ENCODE peak calls at places on chromosomes 12 and 14, in eight cellular contexts. One of them, this sample, is unnamed.
A peak's percentile ranks its signal among the peaks of the same experiment; 100 is the strongest.

GRCh38 chr12:110107369-110108281 is 16.5 kb upstream of the IFT81 start:
- DNase-seq in progenitor cell of endocrine pancreas: no peak
- DNase-seq in GM12864: no peak
- DNase-seq in GM06990: no peak
- DNase-seq in dorsolateral prefrontal cortex: no peak
- DNase-seq in testis: peak; percentile 34
- DNase-seq in endothelial cell: no peak
- DNase-seq in astrocyte of the spinal cord: peak; percentile 93
- DNase-seq in this sample: no peak

GRCh38 chr12:8644345-8645248 is 18.0 kb downstream of the MFAP5 start:
- DNase-seq in testis: no peak
- DNase-seq in dorsolateral prefrontal cortex: no peak
- DNase-seq in progenitor cell of endocrine pancreas: no peak
- DNase-seq in GM06990: peak; percentile 75
- DNase-seq in astrocyte of the spinal cord: no peak
- DNase-seq in endothelial cell: no peak
- DNase-seq in GM12864: peak; percentile 80
- DNase-seq in this sample: no peak

GRCh38 chr14:61178226-61179060 is 102.7 kb downstream of the TMEM30B start:
- DNase-seq in GM06990: peak; percentile 7
- DNase-seq in endothelial cell: no peak
- DNase-seq in astrocyte of the spinal cord: peak; percentile 98
- DNase-seq in dorsolateral prefrontal cortex: no peak
- DNase-seq in testis: no peak
- DNase-seq in GM12864: no peak
- DNase-seq in progenitor cell of endocrine pancreas: no peak
- DNase-seq in this sample: no peak

GRCh38 chr12:49296034-49296835 is 1.3 kb downstream of the PRPH start:
- DNase-seq in endothelial cell: peak; percentile 59
- DNase-seq in testis: peak; percentile 64
- DNase-seq in GM06990: peak; percentile 62
- DNase-seq in GM12864: no peak
- DNase-seq in progenitor cell of endocrine pancreas: peak; percentile 57
- DNase-seq in astrocyte of the spinal cord: no peak
- DNase-seq in dorsolateral prefrontal cortex: no peak
- DNase-seq in this sample: peak; percentile 58

GRCh38 chr12:91382081-91382543 is 199.5 kb upstream of the DCN start:
- DNase-seq in dorsolateral prefrontal cortex: peak; percentile 93
- DNase-seq in GM06990: peak; percentile 50
- DNase-seq in endothelial cell: peak; percentile 90
- DNase-seq in astrocyte of the spinal cord: peak; percentile 86
- DNase-seq in GM12864: peak; percentile 48
- DNase-seq in progenitor cell of endocrine pancreas: peak; percentile 84
- DNase-seq in testis: peak; percentile 94
- DNase-seq in this sample: peak; percentile 63

GRCh38 chr14:58540693-58541092 is 97.1 kb upstream of the DACT1 start:
- DNase-seq in endothelial cell: no peak
- DNase-seq in dorsolateral prefrontal cortex: no peak
- DNase-seq in progenitor cell of endocrine pancreas: no peak
- DNase-seq in GM06990: no peak
- DNase-seq in GM12864: no peak
- DNase-seq in astrocyte of the spinal cord: no peak
- DNase-seq in testis: no peak
- DNase-seq in this sample: no peak

GRCh38 chr12:124007810-124008570 is 35.0 kb downstream of the ZNF664 start:
- DNase-seq in GM06990: no peak
- DNase-seq in progenitor cell of endocrine pancreas: no peak
- DNase-seq in astrocyte of the spinal cord: no peak
- DNase-seq in endothelial cell: no peak
- DNase-seq in dorsolateral prefrontal cortex: no peak
- DNase-seq in testis: no peak
- DNase-seq in GM12864: no peak
- DNase-seq in this sample: no peak

GRCh38 chr12:48296586-48297396 is 53.9 kb downstream of the ZNF641 start:
- DNase-seq in testis: peak; percentile 94
- DNase-seq in GM12864: no peak
- DNase-seq in dorsolateral prefrontal cortex: peak; percentile 67
- DNase-seq in progenitor cell of endocrine pancreas: peak; percentile 43
- DNase-seq in endothelial cell: peak; percentile 56
- DNase-seq in astrocyte of the spinal cord: peak; percentile 79
- DNase-seq in GM06990: peak; percentile 13
- DNase-seq in this sample: no peak

GRCh38 chr12:117054279-117054678 is 44.9 kb downstream of the TESC start:
- DNase-seq in dorsolateral prefrontal cortex: no peak
- DNase-seq in testis: no peak
- DNase-seq in GM12864: no peak
- DNase-seq in astrocyte of the spinal cord: no peak
- DNase-seq in progenitor cell of endocrine pancreas: no peak
- DNase-seq in GM06990: no peak
- DNase-seq in endothelial cell: no peak
- DNase-seq in this sample: no peak

GRCh38 chr12:52715416-52715815 is 12.1 kb upstream of the KRT77 start:
- DNase-seq in endothelial cell: peak; percentile 31
- DNase-seq in dorsolateral prefrontal cortex: no peak
- DNase-seq in testis: no peak
- DNase-seq in GM06990: no peak
- DNase-seq in progenitor cell of endocrine pancreas: peak; percentile 41
- DNase-seq in astrocyte of the spinal cord: no peak
- DNase-seq in GM12864: no peak
- DNase-seq in this sample: no peak

GRCh38 chr12:100473716-100474150 is at the start of gene NR1H4:
- DNase-seq in astrocyte of the spinal cord: peak; percentile 13
- DNase-seq in testis: peak; percentile 67
- DNase-seq in progenitor cell of endocrine pancreas: no peak
- DNase-seq in dorsolateral prefrontal cortex: no peak
- DNase-seq in GM06990: no peak
- DNase-seq in endothelial cell: no peak
- DNase-seq in GM12864: no peak
- DNase-seq in this sample: no peak

GRCh38 chr14:49893309-49894213 is 679 bp downstream of the ARF6 start:
- DNase-seq in dorsolateral prefrontal cortex: no peak
- DNase-seq in endothelial cell: peak; percentile 57
- DNase-seq in progenitor cell of endocrine pancreas: peak; percentile 46
- DNase-seq in astrocyte of the spinal cord: no peak
- DNase-seq in testis: peak; percentile 46
- DNase-seq in GM12864: peak; percentile 51
- DNase-seq in GM06990: peak; percentile 84
- DNase-seq in this sample: peak; percentile 68

GRCh38 chr12:7588703-7589329 is 76.9 kb downstream of the APOBEC1 start:
- DNase-seq in endothelial cell: peak; percentile 20
- DNase-seq in astrocyte of the spinal cord: peak; percentile 27
- DNase-seq in progenitor cell of endocrine pancreas: no peak
- DNase-seq in testis: peak; percentile 86
- DNase-seq in GM12864: peak; percentile 15
- DNase-seq in dorsolateral prefrontal cortex: no peak
- DNase-seq in GM06990: no peak
- DNase-seq in this sample: no peak

DNA sequence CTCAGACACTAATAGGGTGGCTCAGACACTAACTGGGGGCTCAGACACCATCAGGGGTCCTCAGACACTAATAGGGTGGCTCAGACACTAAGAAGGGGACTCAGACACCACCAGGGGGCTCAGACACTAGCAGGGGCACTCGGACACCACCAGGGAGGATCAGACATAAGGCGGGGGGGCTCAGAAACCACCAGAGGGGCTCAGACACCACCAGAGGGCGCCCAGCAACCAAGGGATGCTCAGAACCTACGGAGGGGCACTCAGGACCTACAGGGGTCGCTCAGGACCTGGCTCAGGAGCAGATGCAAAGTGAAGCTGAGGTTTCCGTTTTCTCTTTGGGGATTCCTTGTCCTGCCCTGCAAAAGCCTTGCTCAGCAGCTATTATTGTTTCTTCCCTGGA is 448.5 kb downstream of the TMEM121 start:
- DNase-seq in testis: peak; percentile 19
- DNase-seq in dorsolateral prefrontal cortex: no peak
- DNase-seq in endothelial cell: no peak
- DNase-seq in astrocyte of the spinal cord: no peak
- DNase-seq in GM06990: no peak
- DNase-seq in progenitor cell of endocrine pancreas: no peak
- DNase-seq in GM12864: no peak
- DNase-seq in this sample: no peak
- TF ChIP-seq CTCF in testis: no peak
- TF ChIP-seq CTCF in dorsolateral prefrontal cortex: no peak
- TF ChIP-seq CTCF in endothelial cell: no peak
- TF ChIP-seq CTCF in astrocyte of the spinal cord: no peak
- TF ChIP-seq CTCF in GM06990: peak; percentile 60
- TF ChIP-seq CTCF in progenitor cell of endocrine pancreas: no peak
- TF ChIP-seq CTCF in GM12864: peak; percentile 53
- TF ChIP-seq CTCF in this sample: no peak

GRCh38 chr14:53327716-53328115 is 174.6 kb upstream of the DDHD1 start:
- DNase-seq in astrocyte of the spinal cord: peak; percentile 67
- DNase-seq in progenitor cell of endocrine pancreas: no peak
- DNase-seq in GM06990: no peak
- DNase-seq in endothelial cell: no peak
- DNase-seq in testis: no peak
- DNase-seq in dorsolateral prefrontal cortex: no peak
- DNase-seq in GM12864: no peak
- DNase-seq in this sample: no peak

GRCh38 chr14:53330441-53330840 is 177.3 kb upstream of the DDHD1 start:
- DNase-seq in testis: no peak
- DNase-seq in dorsolateral prefrontal cortex: no peak
- DNase-seq in astrocyte of the spinal cord: no peak
- DNase-seq in GM06990: no peak
- DNase-seq in endothelial cell: no peak
- DNase-seq in GM12864: no peak
- DNase-seq in progenitor cell of endocrine pancreas: no peak
- DNase-seq in this sample: no peak

GRCh38 chr14:53331247-53331646 is 178.1 kb upstream of the DDHD1 start:
- DNase-seq in GM12864: no peak
- DNase-seq in astrocyte of the spinal cord: peak; percentile 73
- DNase-seq in testis: no peak
- DNase-seq in progenitor cell of endocrine pancreas: no peak
- DNase-seq in dorsolateral prefrontal cortex: no peak
- DNase-seq in endothelial cell: no peak
- DNase-seq in GM06990: no peak
- DNase-seq in this sample: no peak

DNA sequence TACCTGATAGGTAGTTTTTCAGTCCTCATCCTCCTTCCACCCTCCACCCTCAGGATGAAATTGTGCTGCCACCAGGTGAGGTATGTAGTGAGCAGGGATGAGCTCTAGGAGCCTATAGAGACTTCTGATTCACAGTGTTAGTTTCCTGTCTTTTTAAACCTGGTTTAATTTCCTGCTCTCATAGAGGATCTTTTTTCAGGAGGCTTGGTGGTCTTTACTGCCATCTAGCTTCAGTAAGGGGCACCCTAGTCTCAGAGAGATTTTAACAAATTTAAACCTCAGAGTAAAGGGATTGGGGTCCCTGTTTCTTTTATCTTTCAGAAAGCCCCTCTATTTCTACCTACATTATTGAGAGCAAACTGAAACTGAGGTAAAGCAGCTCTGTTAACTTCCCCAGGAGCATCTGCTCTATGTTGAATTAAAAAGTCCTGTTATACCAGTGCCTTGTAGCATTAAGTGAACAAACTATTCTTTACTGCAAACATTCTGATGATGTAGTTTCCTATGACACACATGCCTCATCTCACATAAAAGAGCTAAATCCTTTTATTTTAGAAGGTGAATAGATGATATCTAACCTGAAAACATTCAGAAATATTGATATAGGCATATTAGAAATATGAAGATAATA is 172.2 kb upstream of the DDHD1 start:
- DNase-seq in endothelial cell: no peak
- DNase-seq in GM12864: no peak
- DNase-seq in progenitor cell of endocrine pancreas: no peak
- DNase-seq in dorsolateral prefrontal cortex: no peak
- DNase-seq in testis: no peak
- DNase-seq in GM06990: no peak
- DNase-seq in astrocyte of the spinal cord: no peak
- DNase-seq in this sample: no peak
- TF ChIP-seq CTCF in endothelial cell: peak; percentile 25
- TF ChIP-seq CTCF in GM12864: peak; percentile 25
- TF ChIP-seq CTCF in progenitor cell of endocrine pancreas: peak; percentile 44
- TF ChIP-seq CTCF in dorsolateral prefrontal cortex: peak; percentile 72
- TF ChIP-seq CTCF in testis: no peak
- TF ChIP-seq CTCF in GM06990: peak; percentile 39
- TF ChIP-seq CTCF in astrocyte of the spinal cord: peak; percentile 59
- TF ChIP-seq CTCF in this sample: no peak

DNA sequence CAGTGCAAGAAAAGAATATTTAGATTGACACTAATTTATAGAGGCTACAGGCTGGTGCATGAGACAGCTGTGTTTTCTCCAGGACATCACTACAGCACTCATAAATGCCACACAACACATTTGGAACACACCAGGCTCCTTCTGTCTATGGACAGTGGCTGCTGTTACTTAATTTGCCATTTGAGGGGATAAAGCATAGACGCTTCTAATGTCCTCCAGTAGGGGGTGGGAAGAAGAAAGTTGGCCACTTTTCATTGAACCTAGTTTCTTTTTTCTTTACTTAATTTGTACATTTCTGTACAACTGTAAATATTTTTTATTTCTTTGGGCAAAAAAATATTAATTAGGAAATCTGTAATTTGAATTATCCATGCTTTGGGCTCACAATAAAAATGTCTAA is 12.4 kb upstream of the RTN1 start:
- DNase-seq in progenitor cell of endocrine pancreas: no peak
- DNase-seq in dorsolateral prefrontal cortex: no peak
- DNase-seq in astrocyte of the spinal cord: no peak
- DNase-seq in endothelial cell: no peak
- DNase-seq in testis: no peak
- DNase-seq in GM12864: no peak
- DNase-seq in GM06990: no peak
- DNase-seq in this sample: no peak
- TF ChIP-seq CTCF in progenitor cell of endocrine pancreas: peak; percentile 62
- TF ChIP-seq CTCF in dorsolateral prefrontal cortex: no peak
- TF ChIP-seq CTCF in astrocyte of the spinal cord: peak; percentile 53
- TF ChIP-seq CTCF in endothelial cell: peak; percentile 68
- TF ChIP-seq CTCF in testis: peak; percentile 10
- TF ChIP-seq CTCF in GM12864: peak; percentile 44
- TF ChIP-seq CTCF in GM06990: peak; percentile 58
- TF ChIP-seq CTCF in this sample: no peak

GRCh38 chr14:77469539-77469938 is 11.6 kb downstream of the AHSA1 start:
- DNase-seq in GM12864: no peak
- DNase-seq in GM06990: no peak
- DNase-seq in astrocyte of the spinal cord: no peak
- DNase-seq in dorsolateral prefrontal cortex: no peak
- DNase-seq in progenitor cell of endocrine pancreas: no peak
- DNase-seq in endothelial cell: no peak
- DNase-seq in testis: no peak
- DNase-seq in this sample: no peak

GRCh38 chr14:77470192-77470870 is 12.4 kb downstream of the AHSA1 start:
- DNase-seq in astrocyte of the spinal cord: no peak
- DNase-seq in GM12864: no peak
- DNase-seq in GM06990: no peak
- DNase-seq in dorsolateral prefrontal cortex: no peak
- DNase-seq in endothelial cell: no peak
- DNase-seq in testis: no peak
- DNase-seq in progenitor cell of endocrine pancreas: no peak
- DNase-seq in this sample: no peak

GRCh38 chr14:77469041-77469440 is 11.1 kb downstream of the AHSA1 start:
- DNase-seq in GM12864: no peak
- DNase-seq in endothelial cell: no peak
- DNase-seq in GM06990: no peak
- DNase-seq in testis: no peak
- DNase-seq in dorsolateral prefrontal cortex: no peak
- DNase-seq in progenitor cell of endocrine pancreas: no peak
- DNase-seq in astrocyte of the spinal cord: no peak
- DNase-seq in this sample: no peak

DNA sequence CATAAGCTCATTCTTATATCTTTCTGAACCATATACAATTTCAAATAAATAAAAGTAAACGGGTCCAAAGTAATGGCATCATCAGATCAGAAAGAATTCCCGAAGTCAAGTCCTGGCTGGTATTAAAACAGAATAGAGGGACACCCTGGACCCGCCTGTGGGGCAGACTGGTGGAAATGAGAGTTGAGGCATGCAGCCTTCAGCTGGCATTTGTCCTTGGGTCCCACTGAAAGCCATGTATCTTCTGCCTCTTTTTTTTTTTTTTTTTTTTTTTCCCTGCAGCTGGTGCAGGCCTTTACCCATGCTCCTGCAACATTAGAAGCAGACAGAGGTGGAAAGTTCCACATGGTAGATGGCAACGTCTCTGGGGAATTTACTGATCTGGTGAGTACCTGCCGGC is 9.9 kb downstream of the AHSA1 start:
- DNase-seq in testis: no peak
- DNase-seq in progenitor cell of endocrine pancreas: no peak
- DNase-seq in GM06990: no peak
- DNase-seq in endothelial cell: no peak
- DNase-seq in dorsolateral prefrontal cortex: no peak
- DNase-seq in astrocyte of the spinal cord: no peak
- DNase-seq in GM12864: no peak
- DNase-seq in this sample: no peak
- TF ChIP-seq CTCF in testis: no peak
- TF ChIP-seq CTCF in progenitor cell of endocrine pancreas: no peak
- TF ChIP-seq CTCF in GM06990: no peak
- TF ChIP-seq CTCF in endothelial cell: no peak
- TF ChIP-seq CTCF in dorsolateral prefrontal cortex: no peak
- TF ChIP-seq CTCF in astrocyte of the spinal cord: no peak
- TF ChIP-seq CTCF in GM12864: no peak
- TF ChIP-seq CTCF in this sample: no peak